ENCODE peak calls at places on chromosomes 12 and 14, in nine cellular contexts. I, P, K, J, B, R, Z, H and M are unnamed samples.

GRCh38 chr12:2669560-2669959 is 125.2 kb upstream of the FKBP4 start:
- DNase-seq in I (no peak), P (no peak), K (no peak), J (no peak), B (no peak), R (no peak), Z (no peak), H (no peak), M (no peak)

GRCh38 chr14:100902295-100902694 is 1.2 kb downstream of the RTL1 start:
- DNase-seq in I (no peak), P (no peak), K (no peak), J (no peak), B (no peak), R (no peak), Z (no peak), H (no peak), M (no peak)

GRCh38 chr12:12088147-12088546 is 17.4 kb downstream of the BCL2L14 start:
- DNase-seq in I (no peak), P (no peak), K (no peak), J (no peak), B (no peak), R (no peak), Z (no peak), H (no peak), M (no peak)

GRCh38 chr12:98948566-98948965 is 303.5 kb downstream of the APAF1 start:
- DNase-seq in I (no peak), P (no peak), K (no peak), J (no peak), B (no peak), R (no peak), Z (no peak), H (no peak), M (no peak)

GRCh38 chr12:114918535-114919233 is 234.7 kb upstream of the TBX3 start:
- DNase-seq in I (no peak), P (peak; percentile 18), K (peak; percentile 95), J (no peak), B (no peak), R (peak; percentile 35), Z (peak; percentile 35), H (peak; percentile 55), M (no peak)

GRCh38 chr12:122949405-122949804 is 16.9 kb downstream of the ABCB9 start:
- DNase-seq in I (no peak), P (no peak), K (no peak), J (no peak), B (no peak), R (no peak), Z (no peak), H (no peak), M (no peak)

GRCh38 chr12:104698871-104699270 is 242.1 kb downstream of the CHST11 start:
- DNase-seq in I (no peak), P (no peak), K (no peak), J (no peak), B (no peak), R (no peak), Z (no peak), H (no peak), M (no peak)

GRCh38 chr12:130881548-130881947 is 9.7 kb downstream of the RAN start:
- DNase-seq in I (no peak), P (no peak), K (no peak), J (no peak), B (no peak), R (no peak), Z (no peak), H (no peak), M (no peak)

GRCh38 chr12:80714055-80714454 is 2.7 kb upstream of the MYF5 start:
- DNase-seq in I (no peak), P (no peak), K (no peak), J (no peak), B (no peak), R (peak; percentile 25), Z (no peak), H (no peak), M (no peak)

GRCh38 chr12:57280234-57281062 is 29.5 kb upstream of the STAC3 start:
- DNase-seq in I (peak; percentile 44), P (peak; percentile 94), K (peak; percentile 95), J (peak; percentile 63), B (peak; percentile 71), R (peak; percentile 95), Z (peak; percentile 96), H (peak; percentile 95), M (peak; percentile 60)

GRCh38 chr14:80427101-80427500 is 215.8 kb upstream of the DIO2 start:
- DNase-seq in I (no peak), P (no peak), K (peak; percentile 23), J (no peak), B (no peak), R (peak; percentile 46), Z (no peak), H (no peak), M (no peak)

GRCh38 chr12:60094436-60094835 is 498.6 kb downstream of the SLC16A7 start:
- DNase-seq in I (no peak), P (no peak), K (no peak), J (no peak), B (no peak), R (no peak), Z (no peak), H (no peak), M (no peak)

GRCh38 chr12:85057370-85057963 is 21.3 kb downstream of the LRRIQ1 start:
- DNase-seq in I (no peak), P (peak; percentile 41), K (peak; percentile 68), J (peak; percentile 0), B (peak; percentile 16), R (peak; percentile 67), Z (peak; percentile 40), H (peak; percentile 21), M (peak; percentile 21)

GRCh38 chr14:56271988-56272387 is 153.8 kb downstream of the PELI2 start:
- DNase-seq in I (no peak), P (no peak), K (peak; percentile 47), J (no peak), B (no peak), R (peak; percentile 89), Z (peak; percentile 71), H (peak; percentile 62), M (no peak)

GRCh38 chr14:100296106-100296651 is 10.1 kb downstream of the SLC25A29 start:
- DNase-seq in I (no peak), P (no peak), K (no peak), J (no peak), B (no peak), R (no peak), Z (no peak), H (no peak), M (no peak)

GRCh38 chr12:47023311-47023710 is 56.1 kb upstream of the PCED1B start:
- DNase-seq in I (no peak), P (no peak), K (no peak), J (no peak), B (no peak), R (no peak), Z (no peak), H (no peak), M (no peak)

GRCh38 chr12:132306885-132307191 is 22.6 kb downstream of the GALNT9 start:
- DNase-seq in I (no peak), P (no peak), K (no peak), J (no peak), B (no peak), R (no peak), Z (no peak), H (no peak), M (no peak)

GRCh38 chr12:107415834-107416233 is 269.8 kb upstream of the PWP1 start:
- DNase-seq in I (no peak), P (peak; percentile 91), K (peak; percentile 61), J (no peak), B (no peak), R (no peak), Z (no peak), H (no peak), M (no peak)

GRCh38 chr12:116597886-116598285 is 38.7 kb downstream of the MAP1LC3B2 start:
- DNase-seq in I (no peak), P (no peak), K (peak; percentile 37), J (no peak), B (no peak), R (no peak), Z (no peak), H (no peak), M (no peak)

GRCh38 chr14:84643438-84643837 is 886.5 kb upstream of the FLRT2 start:
- DNase-seq in I (no peak), P (no peak), K (no peak), J (no peak), B (no peak), R (no peak), Z (no peak), H (no peak), M (no peak)

GRCh38 chr14:59354666-59355065 is 110.5 kb downstream of the GPR135 start:
- DNase-seq in I (no peak), P (no peak), K (peak; percentile 78), J (no peak), B (no peak), R (peak; percentile 35), Z (no peak), H (peak; percentile 63), M (no peak)

GRCh38 chr12:82638324-82638723 is 48.4 kb upstream of the TMTC2 start:
- DNase-seq in I (no peak), P (no peak), K (no peak), J (no peak), B (no peak), R (no peak), Z (no peak), H (no peak), M (no peak)